ENCODE peak calls at places on chromosomes 6 and 20, in ten cellular contexts. One of them, this sample, is unnamed.

GRCh38 chr6:7270320-7271204 is 42.4 kb downstream of the SSR1 start:
- DNase-seq in AG04450: no peak
- DNase-seq in GM10248: no peak
- DNase-seq in breast epithelium: no peak
- DNase-seq in astrocyte: no peak
- DNase-seq in IMR-90: no peak
- DNase-seq in mesothelial cell of epicardium: no peak
- DNase-seq in tibial nerve: no peak
- DNase-seq in A549: no peak
- DNase-seq in progenitor cell of endocrine pancreas: no peak
- DNase-seq in this sample: no peak

GRCh38 chr6:107113460-107114212 is 1.7 kb downstream of the BEND3 start:
- DNase-seq in AG04450: no peak
- DNase-seq in GM10248: no peak
- DNase-seq in breast epithelium: no peak
- DNase-seq in astrocyte: no peak
- DNase-seq in IMR-90: no peak
- DNase-seq in mesothelial cell of epicardium: no peak
- DNase-seq in tibial nerve: no peak
- DNase-seq in A549: no peak
- DNase-seq in progenitor cell of endocrine pancreas: no peak
- DNase-seq in this sample: no peak

GRCh38 chr6:45577836-45578504 is 200.2 kb upstream of the SUPT3H start:
- DNase-seq in AG04450: no peak
- DNase-seq in GM10248: no peak
- DNase-seq in breast epithelium: no peak
- DNase-seq in astrocyte: no peak
- DNase-seq in IMR-90: peak; percentile 43
- DNase-seq in mesothelial cell of epicardium: no peak
- DNase-seq in tibial nerve: no peak
- DNase-seq in A549: no peak
- DNase-seq in progenitor cell of endocrine pancreas: no peak
- DNase-seq in this sample: no peak

GRCh38 chr20:24775966-24776365 is 173.1 kb upstream of the CST7 start:
- DNase-seq in AG04450: no peak
- DNase-seq in GM10248: no peak
- DNase-seq in breast epithelium: no peak
- DNase-seq in astrocyte: no peak
- DNase-seq in IMR-90: no peak
- DNase-seq in mesothelial cell of epicardium: no peak
- DNase-seq in tibial nerve: no peak
- DNase-seq in A549: no peak
- DNase-seq in progenitor cell of endocrine pancreas: no peak
- DNase-seq in this sample: no peak

GRCh38 chr6:86487660-86488221 is 449.6 kb upstream of the HTR1E start:
- DNase-seq in AG04450: no peak
- DNase-seq in GM10248: no peak
- DNase-seq in breast epithelium: no peak
- DNase-seq in astrocyte: no peak
- DNase-seq in IMR-90: no peak
- DNase-seq in mesothelial cell of epicardium: no peak
- DNase-seq in tibial nerve: no peak
- DNase-seq in A549: no peak
- DNase-seq in progenitor cell of endocrine pancreas: no peak
- DNase-seq in this sample: no peak

GRCh38 chr6:140071115-140071514 is 696.7 kb upstream of the CITED2 start:
- DNase-seq in AG04450: no peak
- DNase-seq in GM10248: no peak
- DNase-seq in breast epithelium: no peak
- DNase-seq in astrocyte: peak; percentile 91
- DNase-seq in IMR-90: peak; percentile 86
- DNase-seq in mesothelial cell of epicardium: no peak
- DNase-seq in tibial nerve: no peak
- DNase-seq in A549: no peak
- DNase-seq in progenitor cell of endocrine pancreas: no peak
- DNase-seq in this sample: no peak

GRCh38 chr6:159693128-159693893 is at the start of gene SOD2:
- DNase-seq in AG04450: peak; percentile 58
- DNase-seq in GM10248: peak; percentile 90
- DNase-seq in breast epithelium: peak; percentile 74
- DNase-seq in astrocyte: peak; percentile 60
- DNase-seq in IMR-90: peak; percentile 81
- DNase-seq in mesothelial cell of epicardium: peak; percentile 50
- DNase-seq in tibial nerve: peak; percentile 77
- DNase-seq in A549: peak; percentile 62
- DNase-seq in progenitor cell of endocrine pancreas: peak; percentile 82
- DNase-seq in this sample: peak; percentile 89

GRCh38 chr6:128437685-128438084 is 82.7 kb downstream of the PTPRK start:
- DNase-seq in AG04450: no peak
- DNase-seq in GM10248: no peak
- DNase-seq in breast epithelium: no peak
- DNase-seq in astrocyte: no peak
- DNase-seq in IMR-90: no peak
- DNase-seq in mesothelial cell of epicardium: no peak
- DNase-seq in tibial nerve: no peak
- DNase-seq in A549: no peak
- DNase-seq in progenitor cell of endocrine pancreas: no peak
- DNase-seq in this sample: no peak

GRCh38 chr20:42721923-42722322 is 467.8 kb downstream of the PTPRT start:
- DNase-seq in AG04450: no peak
- DNase-seq in GM10248: no peak
- DNase-seq in breast epithelium: no peak
- DNase-seq in astrocyte: no peak
- DNase-seq in IMR-90: no peak
- DNase-seq in mesothelial cell of epicardium: no peak
- DNase-seq in tibial nerve: no peak
- DNase-seq in A549: no peak
- DNase-seq in progenitor cell of endocrine pancreas: no peak
- DNase-seq in this sample: no peak

GRCh38 chr6:50610562-50610961 is 102.8 kb upstream of the TFAP2D start:
- DNase-seq in AG04450: no peak
- DNase-seq in GM10248: no peak
- DNase-seq in breast epithelium: no peak
- DNase-seq in astrocyte: no peak
- DNase-seq in IMR-90: no peak
- DNase-seq in mesothelial cell of epicardium: no peak
- DNase-seq in tibial nerve: no peak
- DNase-seq in A549: no peak
- DNase-seq in progenitor cell of endocrine pancreas: no peak
- DNase-seq in this sample: no peak

GRCh38 chr20:5207138-5207537 is 80.3 kb downstream of the CDS2 start:
- DNase-seq in AG04450: no peak
- DNase-seq in GM10248: no peak
- DNase-seq in breast epithelium: no peak
- DNase-seq in astrocyte: no peak
- DNase-seq in IMR-90: no peak
- DNase-seq in mesothelial cell of epicardium: no peak
- DNase-seq in tibial nerve: no peak
- DNase-seq in A549: no peak
- DNase-seq in progenitor cell of endocrine pancreas: no peak
- DNase-seq in this sample: no peak

GRCh38 chr20:38196592-38196991 is 31.5 kb upstream of the TGM2 start:
- DNase-seq in AG04450: no peak
- DNase-seq in GM10248: no peak
- DNase-seq in breast epithelium: no peak
- DNase-seq in astrocyte: no peak
- DNase-seq in IMR-90: peak; percentile 80
- DNase-seq in mesothelial cell of epicardium: no peak
- DNase-seq in tibial nerve: peak; percentile 76
- DNase-seq in A549: no peak
- DNase-seq in progenitor cell of endocrine pancreas: no peak
- DNase-seq in this sample: peak; percentile 23

GRCh38 chr6:31462964-31463940 is 34.7 kb upstream of the MICB start:
- DNase-seq in AG04450: no peak
- DNase-seq in GM10248: peak; percentile 93
- DNase-seq in breast epithelium: peak; percentile 88
- DNase-seq in astrocyte: peak; percentile 65
- DNase-seq in IMR-90: peak; percentile 60
- DNase-seq in mesothelial cell of epicardium: peak; percentile 65
- DNase-seq in tibial nerve: peak; percentile 92
- DNase-seq in A549: peak; percentile 76
- DNase-seq in progenitor cell of endocrine pancreas: peak; percentile 82
- DNase-seq in this sample: peak; percentile 79

GRCh38 chr6:15504040-15504491 is 158.8 kb downstream of the DTNBP1 start:
- DNase-seq in AG04450: no peak
- DNase-seq in GM10248: no peak
- DNase-seq in breast epithelium: peak; percentile 43
- DNase-seq in astrocyte: no peak
- DNase-seq in IMR-90: no peak
- DNase-seq in mesothelial cell of epicardium: no peak
- DNase-seq in tibial nerve: peak; percentile 47
- DNase-seq in A549: no peak
- DNase-seq in progenitor cell of endocrine pancreas: no peak
- DNase-seq in this sample: no peak

GRCh38 chr6:35879151-35879550 is 41.7 kb downstream of the SRPK1 start:
- DNase-seq in AG04450: no peak
- DNase-seq in GM10248: no peak
- DNase-seq in breast epithelium: no peak
- DNase-seq in astrocyte: no peak
- DNase-seq in IMR-90: no peak
- DNase-seq in mesothelial cell of epicardium: no peak
- DNase-seq in tibial nerve: no peak
- DNase-seq in A549: no peak
- DNase-seq in progenitor cell of endocrine pancreas: no peak
- DNase-seq in this sample: no peak

GRCh38 chr6:35874721-35875120 is 46.2 kb downstream of the SRPK1 start:
- DNase-seq in AG04450: no peak
- DNase-seq in GM10248: no peak
- DNase-seq in breast epithelium: no peak
- DNase-seq in astrocyte: no peak
- DNase-seq in IMR-90: no peak
- DNase-seq in mesothelial cell of epicardium: no peak
- DNase-seq in tibial nerve: no peak
- DNase-seq in A549: no peak
- DNase-seq in progenitor cell of endocrine pancreas: no peak
- DNase-seq in this sample: no peak

DNA sequence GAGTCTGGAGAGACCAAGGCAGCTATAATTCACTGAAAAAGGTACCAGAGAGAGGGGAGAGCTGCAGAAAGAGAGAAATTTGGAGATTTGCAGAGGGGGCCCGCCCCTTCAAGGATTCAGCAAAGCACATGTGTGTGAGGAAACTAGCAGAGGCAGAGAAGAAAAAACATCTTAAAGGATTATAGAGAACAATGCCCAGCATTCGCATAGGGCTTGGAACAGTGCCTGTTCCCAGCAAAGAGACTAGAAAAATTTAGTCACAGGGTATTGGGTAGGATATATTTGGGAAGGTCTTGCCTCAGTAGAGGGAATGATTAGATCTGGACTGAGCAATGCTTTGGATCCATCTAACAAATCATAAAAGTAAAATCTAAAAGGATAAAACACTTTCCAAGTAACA is 44.0 kb downstream of the SRPK1 start:
- DNase-seq in AG04450: no peak
- DNase-seq in GM10248: no peak
- DNase-seq in breast epithelium: no peak
- DNase-seq in astrocyte: no peak
- DNase-seq in IMR-90: no peak
- DNase-seq in mesothelial cell of epicardium: no peak
- DNase-seq in tibial nerve: no peak
- DNase-seq in A549: no peak
- DNase-seq in progenitor cell of endocrine pancreas: no peak
- DNase-seq in this sample: no peak
- TF ChIP-seq CTCF in AG04450: no peak
- TF ChIP-seq CTCF in GM10248: no peak
- TF ChIP-seq CTCF in breast epithelium: no peak
- TF ChIP-seq CTCF in astrocyte: no peak
- TF ChIP-seq CTCF in IMR-90: no peak
- TF ChIP-seq CTCF in mesothelial cell of epicardium: no peak
- TF ChIP-seq CTCF in tibial nerve: no peak
- TF ChIP-seq CTCF in A549: no peak
- TF ChIP-seq CTCF in progenitor cell of endocrine pancreas: no peak
- TF ChIP-seq CTCF in this sample: no peak

DNA sequence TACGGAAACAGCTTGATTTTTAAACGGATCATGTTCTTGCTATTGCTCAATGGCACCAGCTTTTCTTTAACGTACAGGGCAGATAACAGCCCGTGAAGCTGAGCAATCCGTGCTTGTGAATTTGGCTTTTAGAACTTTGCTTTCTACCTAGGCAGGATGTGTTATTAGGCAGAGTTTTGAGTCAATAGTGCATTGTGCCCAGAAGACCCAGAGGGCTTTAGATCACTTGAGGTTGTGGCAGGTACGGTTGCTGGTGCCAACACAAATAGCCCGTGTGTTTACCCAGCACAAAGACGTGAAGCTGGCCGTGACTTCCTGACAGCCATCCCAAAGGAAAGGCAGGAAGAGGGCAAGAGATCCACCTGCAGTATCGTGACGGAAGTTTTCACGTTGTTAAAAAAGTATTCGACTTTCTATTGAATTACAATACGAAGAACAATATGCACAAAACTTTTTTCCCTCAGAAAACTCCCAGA is 117.4 kb upstream of the FRMD1 start:
- DNase-seq in AG04450: no peak
- DNase-seq in GM10248: no peak
- DNase-seq in breast epithelium: peak; percentile 78
- DNase-seq in astrocyte: no peak
- DNase-seq in IMR-90: no peak
- DNase-seq in mesothelial cell of epicardium: no peak
- DNase-seq in tibial nerve: no peak
- DNase-seq in A549: no peak
- DNase-seq in progenitor cell of endocrine pancreas: no peak
- DNase-seq in this sample: no peak
- TF ChIP-seq CTCF in AG04450: no peak
- TF ChIP-seq CTCF in GM10248: no peak
- TF ChIP-seq CTCF in breast epithelium: no peak
- TF ChIP-seq CTCF in astrocyte: no peak
- TF ChIP-seq CTCF in IMR-90: no peak
- TF ChIP-seq CTCF in mesothelial cell of epicardium: no peak
- TF ChIP-seq CTCF in tibial nerve: no peak
- TF ChIP-seq CTCF in A549: no peak
- TF ChIP-seq CTCF in progenitor cell of endocrine pancreas: no peak
- TF ChIP-seq CTCF in this sample: no peak

GRCh38 chr20:37095609-37096414 is at the start of gene RBL1:
- DNase-seq in AG04450: peak; percentile 50
- DNase-seq in GM10248: peak; percentile 87
- DNase-seq in breast epithelium: peak; percentile 64
- DNase-seq in astrocyte: peak; percentile 77
- DNase-seq in IMR-90: peak; percentile 77
- DNase-seq in mesothelial cell of epicardium: peak; percentile 64
- DNase-seq in tibial nerve: peak; percentile 73
- DNase-seq in A549: peak; percentile 87
- DNase-seq in progenitor cell of endocrine pancreas: peak; percentile 74
- DNase-seq in this sample: peak; percentile 85
- TF ChIP-seq CTCF in AG04450: peak; percentile 49
- TF ChIP-seq CTCF in GM10248: peak; percentile 17
- TF ChIP-seq CTCF in breast epithelium: no peak
- TF ChIP-seq CTCF in astrocyte: no peak
- TF ChIP-seq CTCF in IMR-90: peak; percentile 23
- TF ChIP-seq CTCF in mesothelial cell of epicardium: no peak
- TF ChIP-seq CTCF in tibial nerve: peak; percentile 11
- TF ChIP-seq CTCF in A549: no peak
- TF ChIP-seq CTCF in progenitor cell of endocrine pancreas: no peak
- TF ChIP-seq CTCF in this sample: no peak

DNA sequence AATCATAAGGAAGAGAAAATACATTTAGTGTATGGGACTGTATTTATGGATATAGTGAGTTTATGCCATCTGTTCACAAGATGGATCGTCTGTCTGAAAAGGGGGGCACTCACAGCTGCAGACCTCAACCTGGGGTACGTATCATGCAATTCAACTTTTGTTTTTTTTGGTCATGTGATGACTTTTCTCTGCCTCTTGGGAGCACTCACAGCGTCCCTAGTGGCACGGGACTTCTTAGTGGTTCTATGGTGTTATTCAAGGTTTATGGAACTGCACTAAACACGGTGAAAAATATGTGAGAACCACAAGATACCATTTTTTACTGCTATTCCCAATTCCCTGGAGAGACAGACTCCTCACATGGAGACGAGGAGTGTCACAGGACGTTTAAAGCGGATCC is 60.4 kb upstream of the MPC1 start:
- DNase-seq in AG04450: no peak
- DNase-seq in GM10248: no peak
- DNase-seq in breast epithelium: no peak
- DNase-seq in astrocyte: no peak
- DNase-seq in IMR-90: no peak
- DNase-seq in mesothelial cell of epicardium: no peak
- DNase-seq in tibial nerve: no peak
- DNase-seq in A549: no peak
- DNase-seq in progenitor cell of endocrine pancreas: no peak
- DNase-seq in this sample: no peak
- TF ChIP-seq CTCF in AG04450: no peak
- TF ChIP-seq CTCF in GM10248: no peak
- TF ChIP-seq CTCF in breast epithelium: no peak
- TF ChIP-seq CTCF in astrocyte: no peak
- TF ChIP-seq CTCF in IMR-90: no peak
- TF ChIP-seq CTCF in mesothelial cell of epicardium: no peak
- TF ChIP-seq CTCF in tibial nerve: no peak
- TF ChIP-seq CTCF in A549: no peak
- TF ChIP-seq CTCF in progenitor cell of endocrine pancreas: no peak
- TF ChIP-seq CTCF in this sample: no peak

This sample was measured in activated B cell treated with CpG ODN at 0.5 μM for 24 hours.